ENCODE peak calls at places on chromosome 19, in nine cellular contexts. N is heart left ventricle, V is transverse colon, G is uterus, K is upper lobe of left lung, Q is breast epithelium, S is ovary, J is sigmoid colon, U is Peyer's patch. F is an unnamed sample.

GRCh38 chr19:31301306-31301980 is 47.8 kb downstream of the TSHZ3 start:
- DNase-seq in N (no peak), V (no peak), G (no peak), K (no peak), Q (no peak), S (no peak), J (peak), U (no peak), F (no peak)

GRCh38 chr19:30061557-30062330 is 119.7 kb downstream of the URI1 start:
- DNase-seq in N (no peak), V (no peak), G (no peak), K (no peak), Q (no peak), S (no peak), J (no peak), U (no peak), F (no peak)

GRCh38 chr19:44024900-44025216 is 321 bp upstream of the ZNF222 start:
- DNase-seq in N (no peak), V (no peak), G (no peak), K (no peak), Q (no peak), S (no peak), J (no peak), U (no peak), F (no peak)

GRCh38 chr19:46859637-46860124 is 1.1 kb upstream of the ARHGAP35 start:
- DNase-seq in N (peak), V (peak), G (peak), K (no peak), Q (peak), S (peak), J (peak), U (peak), F (peak)

GRCh38 chr19:45767410-45767880 is 1.6 kb downstream of the SIX5 start:
- DNase-seq in N (peak), V (peak), G (peak), K (peak), Q (peak), S (peak), J (peak), U (peak), F (peak)

GRCh38 chr19:31351212-31352193 is 2.3 kb upstream of the TSHZ3 start:
- DNase-seq in N (peak), V (peak), G (peak), K (no peak), Q (no peak), S (peak), J (peak), U (no peak), F (no peak)

GRCh38 chr19:23283925-23284324 is 33.7 kb upstream of the ZNF724 start:
- DNase-seq in N (no peak), V (peak), G (peak), K (peak), Q (peak), S (no peak), J (no peak), U (peak), F (peak)

GRCh38 chr19:29810504-29810871 is 1.3 kb upstream of the CCNE1 start:
- DNase-seq in N (no peak), V (peak), G (peak), K (no peak), Q (peak), S (peak), J (no peak), U (no peak), F (no peak)

GRCh38 chr19:45250216-45250831 is 747 bp upstream of the MARK4 start:
- DNase-seq in N (no peak), V (peak), G (no peak), K (no peak), Q (no peak), S (no peak), J (no peak), U (no peak), F (no peak)

GRCh38 chr19:46271488-46272197 is 25.2 kb upstream of the HIF3A start:
- DNase-seq in N (no peak), V (no peak), G (peak), K (no peak), Q (no peak), S (no peak), J (no peak), U (no peak), F (no peak)

GRCh38 chr19:8231073-8231604 is 22.0 kb downstream of the CERS4 start:
- DNase-seq in N (no peak), V (no peak), G (no peak), K (no peak), Q (no peak), S (no peak), J (no peak), U (no peak), F (no peak)

GRCh38 chr19:6204212-6204611 is 68.7 kb downstream of the ACSBG2 start:
- DNase-seq in N (no peak), V (no peak), G (no peak), K (no peak), Q (peak), S (no peak), J (peak), U (peak), F (no peak)

GRCh38 chr19:44401108-44401786 is at the start of gene ZNF285:
- DNase-seq in N (peak), V (peak), G (peak), K (peak), Q (peak), S (peak), J (peak), U (peak), F (peak)

GRCh38 chr19:46159893-46160775 is 12.1 kb downstream of the IGFL2 start:
- DNase-seq in N (no peak), V (no peak), G (no peak), K (no peak), Q (no peak), S (no peak), J (no peak), U (no peak), F (no peak)

GRCh38 chr19:14052470-14052869 is 9.4 kb downstream of the PALM3 start:
- DNase-seq in N (no peak), V (no peak), G (no peak), K (no peak), Q (no peak), S (no peak), J (no peak), U (no peak), F (no peak)

GRCh38 chr19:38061294-38061693 is 154.3 kb downstream of the SIPA1L3 start:
- DNase-seq in N (no peak), V (no peak), G (no peak), K (no peak), Q (no peak), S (no peak), J (no peak), U (no peak), F (no peak)

GRCh38 chr19:6270822-6271221 is 9.0 kb downstream of the MLLT1 start:
- DNase-seq in N (no peak), V (no peak), G (no peak), K (no peak), Q (no peak), S (no peak), J (no peak), U (no peak), F (no peak)

GRCh38 chr19:15623711-15624318 is 8.8 kb downstream of the CYP4F8 start:
- DNase-seq in N (no peak), V (no peak), G (no peak), K (no peak), Q (no peak), S (no peak), J (no peak), U (no peak), F (no peak)

GRCh38 chr19:33219261-33219812 is 6.3 kb downstream of the SLC7A10 start:
- DNase-seq in N (no peak), V (no peak), G (no peak), K (no peak), Q (no peak), S (no peak), J (no peak), U (no peak), F (no peak)

GRCh38 chr19:22602631-22603272 is 31.4 kb upstream of the ZNF492 start:
- DNase-seq in N (peak), V (no peak), G (no peak), K (no peak), Q (no peak), S (no peak), J (no peak), U (no peak), F (no peak)

GRCh38 chr19:30070970-30071632 is 129.1 kb downstream of the URI1 start:
- DNase-seq in N (no peak), V (peak), G (no peak), K (peak), Q (peak), S (no peak), J (peak), U (peak), F (no peak)

GRCh38 chr19:32287086-32287485 is 58.3 kb upstream of the ZNF507 start:
- DNase-seq in N (no peak), V (no peak), G (no peak), K (no peak), Q (no peak), S (no peak), J (no peak), U (no peak), F (no peak)

GRCh38 chr19:46487178-46487801 is 8.4 kb downstream of the PNMA8B start:
- DNase-seq in N (no peak), V (no peak), G (no peak), K (no peak), Q (no peak), S (no peak), J (no peak), U (no peak), F (no peak)

GRCh38 chr19:6947745-6948144 is 60.4 kb downstream of the ADGRE1 start:
- DNase-seq in N (no peak), V (no peak), G (no peak), K (peak), Q (no peak), S (no peak), J (no peak), U (no peak), F (no peak)

GRCh38 chr19:4375164-4375619 is 25.2 kb downstream of the SH3GL1 start:
- DNase-seq in N (no peak), V (peak), G (no peak), K (peak), Q (peak), S (peak), J (peak), U (peak), F (no peak)

GRCh38 chr19:53871448-53871847 is 3.8 kb downstream of the MYADM start:
- DNase-seq in N (no peak), V (no peak), G (no peak), K (peak), Q (no peak), S (no peak), J (no peak), U (no peak), F (no peak)

GRCh38 chr19:45774765-45775164 is 5.7 kb upstream of the SIX5 start:
- DNase-seq in N (no peak), V (peak), G (no peak), K (no peak), Q (no peak), S (no peak), J (no peak), U (no peak), F (no peak)

GRCh38 chr19:5881543-5882299 is 11.4 kb upstream of the FUT5 start:
- DNase-seq in N (no peak), V (no peak), G (no peak), K (no peak), Q (no peak), S (no peak), J (no peak), U (no peak), F (no peak)

GRCh38 chr19:18109731-18110671 is 12.4 kb downstream of the MAST3 start:
- DNase-seq in N (peak), V (peak), G (no peak), K (peak), Q (no peak), S (no peak), J (peak), U (peak), F (no peak)

GRCh38 chr19:17902701-17903100 is 30.1 kb upstream of the CCDC124 start:
- DNase-seq in N (no peak), V (no peak), G (no peak), K (no peak), Q (no peak), S (no peak), J (no peak), U (no peak), F (no peak)

GRCh38 chr19:41886761-41887710 is 4.1 kb downstream of the ARHGEF1 start:
- DNase-seq in N (no peak), V (peak), G (no peak), K (no peak), Q (no peak), S (no peak), J (no peak), U (peak), F (no peak)

GRCh38 chr19:10717054-10717355 is 874 bp upstream of the DNM2 start:
- DNase-seq in N (no peak), V (no peak), G (no peak), K (no peak), Q (no peak), S (no peak), J (no peak), U (no peak), F (no peak)

GRCh38 chr19:19528721-19529490 is at the start of gene YJEFN3:
- DNase-seq in N (no peak), V (no peak), G (no peak), K (no peak), Q (no peak), S (no peak), J (no peak), U (no peak), F (no peak)

GRCh38 chr19:17944301-17944700 is 11.5 kb downstream of the CCDC124 start:
- DNase-seq in N (no peak), V (no peak), G (peak), K (no peak), Q (no peak), S (peak), J (peak), U (no peak), F (no peak)

GRCh38 chr19:45163156-45163555 is 2.4 kb upstream of the NKPD1 start:
- DNase-seq in N (no peak), V (no peak), G (no peak), K (no peak), Q (no peak), S (no peak), J (no peak), U (no peak), F (no peak)

GRCh38 chr19:48506138-48506733 is 5.4 kb downstream of the LMTK3 start:
- DNase-seq in N (no peak), V (no peak), G (no peak), K (no peak), Q (no peak), S (no peak), J (no peak), U (no peak), F (no peak)

GRCh38 chr19:47255947-47256687 is at the start of gene CCDC9:
- DNase-seq in N (peak), V (peak), G (peak), K (peak), Q (peak), S (peak), J (peak), U (peak), F (peak)

DNA sequence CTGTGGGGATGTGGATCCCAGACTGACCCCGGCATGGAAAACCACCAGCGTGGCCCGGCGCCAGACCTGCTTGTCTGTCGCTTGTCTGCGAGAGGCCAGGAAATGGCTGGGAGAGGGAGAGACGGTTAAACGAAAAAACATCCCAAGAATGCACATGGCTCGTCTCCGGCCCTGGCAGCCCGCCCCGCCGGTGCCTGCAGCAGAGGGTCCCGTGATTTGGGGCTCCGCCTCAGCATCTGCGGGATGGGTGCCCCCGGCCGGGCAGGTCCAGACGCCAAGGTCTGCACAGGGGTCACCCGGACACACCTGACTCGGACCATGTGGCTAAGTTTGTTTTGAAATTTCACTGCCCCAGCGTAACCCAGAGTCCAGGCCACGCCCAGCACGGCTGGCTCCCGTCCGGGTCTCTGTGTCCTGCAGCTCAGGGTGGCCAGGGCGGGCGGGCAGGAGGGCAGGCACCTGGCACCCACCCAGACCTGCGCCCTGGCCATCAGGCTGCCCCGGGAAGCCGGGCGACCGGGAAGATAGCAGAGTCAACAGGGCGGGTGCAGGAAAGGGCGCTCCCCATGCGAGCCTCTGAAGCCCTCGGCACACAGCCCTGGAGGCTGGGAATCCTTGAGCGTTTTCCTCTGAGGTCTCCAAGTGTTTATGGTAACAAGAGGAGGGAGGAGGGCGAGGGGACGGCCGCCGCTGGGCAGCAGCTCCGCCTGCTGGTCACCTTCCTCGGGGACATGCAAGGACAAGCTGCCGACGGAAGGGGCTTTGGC is 103.2 kb downstream of the GADD45B start:
- DNase-seq in N (peak), V (peak), G (peak), K (peak), Q (peak), S (peak), J (peak), U (peak), F (peak)
- TF ChIP-seq POLR2A in N (peak), V (no peak), G (peak), K (no peak), Q (no peak), S (no peak), J (peak), U (no peak), F (no peak)

DNA sequence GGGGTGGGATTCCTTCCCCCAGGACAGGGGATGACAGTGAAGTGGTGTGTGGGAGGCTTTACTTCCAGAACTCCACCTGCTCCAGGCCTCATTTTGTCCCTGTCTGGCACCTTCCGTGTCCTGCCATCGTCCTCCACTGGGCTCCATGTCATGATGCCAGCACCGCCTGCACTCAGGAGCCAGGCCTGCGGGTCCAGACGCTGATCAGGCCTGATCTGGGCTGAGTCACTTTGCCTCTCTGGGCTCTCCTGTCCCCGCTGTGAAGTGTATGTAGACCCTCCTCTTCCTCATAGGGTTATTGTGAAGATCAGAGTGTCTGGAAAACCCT is 9.6 kb downstream of the FUZ start:
- DNase-seq in N (no peak), V (no peak), G (no peak), K (no peak), Q (no peak), S (no peak), J (no peak), U (no peak), F (no peak)
- H3K27ac ChIP-seq in N (no peak), V (no peak), G (no peak), K (no peak), Q (peak), S (no peak), J (no peak), U (no peak), F (no peak)

GRCh38 chr19:1383014-1383310 is 745 bp upstream of the NDUFS7 start:
- DNase-seq in N (no peak), V (no peak), G (no peak), K (no peak), Q (no peak), S (no peak), J (no peak), U (no peak), F (no peak)
- H3K4me3 ChIP-seq in N (peak), V (no peak), G (no peak), K (no peak), Q (peak), S (no peak), J (no peak), U (no peak), F (no peak)

GRCh38 chr19:50344661-50345318 is 15.6 kb upstream of the KCNC3 start:
- DNase-seq in N (no peak), V (no peak), G (no peak), K (no peak), Q (no peak), S (no peak), J (no peak), U (peak), F (no peak)
- TF ChIP-seq POLR2A in N (no peak), V (peak), G (no peak), K (no peak), Q (no peak), S (no peak), J (no peak), U (no peak), F (no peak)

GRCh38 chr19:55058781-55059610 is 4.0 kb downstream of the RDH13 start:
- DNase-seq in N (peak), V (no peak), G (no peak), K (no peak), Q (no peak), S (no peak), J (no peak), U (no peak), F (no peak)

GRCh38 chr19:55066107-55066709 is 3.3 kb upstream of the RDH13 start:
- DNase-seq in N (no peak), V (no peak), G (no peak), K (no peak), Q (no peak), S (no peak), J (no peak), U (no peak), F (no peak)

GRCh38 chr19:55067869-55068268 is 4.9 kb upstream of the RDH13 start:
- DNase-seq in N (no peak), V (no peak), G (no peak), K (no peak), Q (no peak), S (no peak), J (no peak), U (no peak), F (no peak)

GRCh38 chr19:55063492-55063843 is 520 bp upstream of the RDH13 start:
- DNase-seq in N (peak), V (no peak), G (no peak), K (no peak), Q (no peak), S (no peak), J (no peak), U (no peak), F (no peak)

DNA sequence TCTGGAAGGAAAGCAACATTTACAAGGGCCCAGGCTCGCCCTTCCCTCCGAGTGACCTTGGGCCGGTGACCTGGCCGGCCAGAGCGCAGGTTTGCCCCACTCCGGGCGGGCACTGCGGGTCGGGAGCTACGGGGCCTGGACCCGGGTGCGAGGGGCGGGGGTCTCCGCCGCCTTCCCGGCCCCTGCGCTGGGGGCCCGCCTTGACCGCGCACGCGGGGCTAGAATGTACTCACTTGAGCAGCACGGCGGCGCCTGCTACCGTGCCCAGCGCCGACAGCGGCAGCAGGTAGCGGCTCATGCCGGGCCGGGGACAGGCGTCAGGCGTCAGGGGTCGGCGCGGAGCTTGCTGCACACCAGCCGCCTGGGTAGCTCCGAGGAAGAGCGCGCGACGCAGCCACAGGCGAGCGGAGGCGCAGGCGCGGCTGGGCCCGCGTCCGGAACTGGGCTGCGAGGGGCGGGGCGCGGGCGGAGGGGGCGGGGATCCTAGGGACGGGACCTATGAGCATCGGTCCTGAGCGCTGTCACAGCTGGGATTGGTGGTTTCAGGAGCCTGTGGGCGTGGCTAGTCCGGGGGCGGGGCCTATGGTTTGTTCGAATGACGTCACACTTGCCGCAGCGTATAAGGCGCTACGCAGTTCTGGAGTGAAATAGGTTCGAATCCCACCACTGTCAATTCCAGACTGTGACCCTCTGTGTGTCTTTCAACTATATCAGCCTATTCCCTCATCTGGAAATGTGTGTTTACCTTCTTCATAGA is at the start of gene RDH13:
- DNase-seq in N (peak), V (peak), G (peak), K (peak), Q (peak), S (peak), J (peak), U (peak), F (peak)
- H3K27ac ChIP-seq in N (peak), V (peak), G (peak), K (peak), Q (peak), S (no peak), J (peak), U (peak), F (peak)

GRCh38 chr19:12947702-12948596 is 2.3 kb downstream of the RAD23A start:
- DNase-seq in N (no peak), V (no peak), G (no peak), K (no peak), Q (no peak), S (no peak), J (no peak), U (no peak), F (no peak)
- H3K4me3 ChIP-seq in N (no peak), V (no peak), G (no peak), K (no peak), Q (no peak), S (no peak), J (no peak), U (no peak), F (no peak)

F was measured in gastrocnemius medialis.